ENCODE peak calls at places on chromosomes 6 and 20, in nine cellular contexts. R, L, M, E, T, X, C, N and Z are unnamed samples. For H3K4me1, the result is how much of the 10 kb centered on the place peaks cover.

GRCh38 chr6:122770835-122771601 is 8.5 kb upstream of the FABP7 start:
- DNase-seq in T (no peak), N (peak), X (peak), E (no peak), R (no peak), M (peak), C (no peak), L (peak), Z (no peak)

GRCh38 chr6:99178168-99178567 is 171.3 kb downstream of the FAXC start:
- DNase-seq in N (no peak), L (no peak), X (no peak), M (no peak), C (no peak), R (no peak), E (no peak), T (no peak), Z (no peak)

GRCh38 chr6:84685983-84686584 is 78.3 kb downstream of the TBX18 start:
- DNase-seq in E (no peak), M (peak), C (no peak), L (peak), X (peak), N (no peak), R (no peak), T (no peak), Z (no peak)

GRCh38 chr20:1887321-1887720 is 7.9 kb upstream of the SIRPA start:
- DNase-seq in E (no peak), C (no peak), N (no peak), M (no peak), X (no peak), T (no peak), R (no peak), L (no peak), Z (no peak)

GRCh38 chr6:22970004-22970403 is 400.6 kb downstream of the HDGFL1 start:
- DNase-seq in R (no peak), X (no peak), T (no peak), M (no peak), N (no peak), C (no peak), E (no peak), L (no peak), Z (no peak)

GRCh38 chr6:125995972-125996580 is 9.7 kb downstream of the TRMT11 start:
- DNase-seq in E (peak), X (peak), M (peak), C (peak), L (peak), T (peak), R (peak), N (peak), Z (no peak)

GRCh38 chr6:28462401-28462800 is 19.1 kb upstream of the ZSCAN23 start:
- DNase-seq in M (no peak), R (no peak), L (no peak), N (no peak), C (no peak), X (no peak), T (no peak), E (no peak), Z (no peak)

GRCh38 chr20:64084209-64085152 is at the start of gene LKAAEAR1:
- DNase-seq in E (no peak), C (no peak), X (peak), N (no peak), M (no peak), T (no peak), L (peak), R (no peak), Z (no peak)

GRCh38 chr20:44651507-44652373 is at the start of gene ADA:
- DNase-seq in M (peak), N (peak), T (no peak), L (peak), X (peak), R (peak), C (peak), E (peak), Z (peak)

GRCh38 chr6:13427838-13428527 is 59.4 kb downstream of the GFOD1 start:
- DNase-seq in T (peak), R (no peak), L (peak), C (no peak), M (no peak), E (no peak), N (no peak), X (peak), Z (no peak)

GRCh38 chr6:129852257-129852858 is 8.8 kb downstream of the TMEM244 start:
- DNase-seq in T (no peak), N (no peak), M (no peak), R (no peak), L (no peak), C (no peak), E (no peak), X (no peak), Z (no peak)

GRCh38 chr6:10763006-10763405 is 15.4 kb downstream of the TMEM14B start:
- DNase-seq in C (no peak), R (no peak), M (no peak), X (no peak), E (no peak), T (no peak), L (no peak), N (no peak), Z (no peak)

GRCh38 chr20:41643504-41643938 is 25.3 kb upstream of the CHD6 start:
- DNase-seq in L (peak), C (peak), N (peak), M (peak), R (peak), T (no peak), E (peak), X (peak), Z (no peak)

GRCh38 chr6:163460307-163460782 is 45.8 kb downstream of the QKI start:
- DNase-seq in N (no peak), T (peak), E (no peak), X (peak), M (peak), C (no peak), L (no peak), R (no peak), Z (no peak)

GRCh38 chr20:55058938-55059337 is 583.5 kb downstream of the DOK5 start:
- DNase-seq in R (no peak), C (no peak), T (no peak), M (no peak), E (no peak), L (no peak), X (no peak), N (no peak), Z (no peak)

GRCh38 chr6:111806561-111807497 is 66.4 kb downstream of the FYN start:
- DNase-seq in L (no peak), X (no peak), C (no peak), T (no peak), N (no peak), M (no peak), E (no peak), R (no peak), Z (no peak)

GRCh38 chr6:8017276-8017701 is 46.9 kb downstream of the BLOC1S5 start:
- DNase-seq in R (no peak), T (no peak), L (no peak), E (no peak), M (no peak), X (no peak), N (no peak), C (no peak), Z (no peak)

GRCh38 chr20:33277471-33278441 is 5.3 kb upstream of the BPIFB1 start:
- DNase-seq in C (no peak), R (no peak), X (no peak), M (no peak), L (peak), T (no peak), N (peak), E (no peak), Z (no peak)

GRCh38 chr6:145044606-145045275 is 690.6 kb downstream of the EPM2A start:
- DNase-seq in M (no peak), N (no peak), T (no peak), E (no peak), L (no peak), R (no peak), C (no peak), X (no peak), Z (no peak)

GRCh38 chr6:160306284-160306683 is 41.9 kb upstream of the SLC22A3 start:
- DNase-seq in N (no peak), R (no peak), L (no peak), M (no peak), E (no peak), T (no peak), C (no peak), X (no peak), Z (no peak)

GRCh38 chr6:108071736-108072276 is 2.7 kb downstream of the OSTM1 start:
- DNase-seq in R (no peak), E (no peak), L (peak), T (no peak), X (peak), N (no peak), M (no peak), C (no peak), Z (no peak)

GRCh38 chr20:59618131-59618530 is 13.8 kb downstream of the PHACTR3 start:
- DNase-seq in C (no peak), E (no peak), M (no peak), R (no peak), L (no peak), X (no peak), N (no peak), T (no peak), Z (no peak)

GRCh38 chr20:42260216-42260615 is 642.0 kb upstream of the CHD6 start:
- DNase-seq in E (no peak), M (no peak), C (no peak), L (no peak), X (peak), N (no peak), T (no peak), R (no peak), Z (no peak)

GRCh38 chr6:88728756-88729155 is 234.7 kb downstream of the RNGTT start:
- DNase-seq in N (no peak), M (no peak), E (no peak), X (peak), L (peak), R (no peak), T (no peak), C (no peak), Z (no peak)

GRCh38 chr6:14130431-14131075 is 13.0 kb downstream of the CD83 start:
- DNase-seq in L (no peak), N (no peak), R (no peak), X (no peak), C (no peak), T (no peak), M (no peak), E (no peak), Z (no peak)

GRCh38 chr6:102197211-102197610 is 803.7 kb downstream of the GRIK2 start:
- DNase-seq in N (no peak), R (no peak), C (no peak), T (no peak), M (no peak), E (no peak), X (peak), L (peak), Z (no peak)

GRCh38 chr6:3237761-3238662 is 10.6 kb upstream of the TUBB2B start:
- DNase-seq in L (no peak), E (no peak), C (no peak), X (peak), R (no peak), T (no peak), N (no peak), M (no peak), Z (no peak)

GRCh38 chr6:87139236-87139635 is 16.1 kb upstream of the ZNF292 start:
- DNase-seq in R (no peak), T (no peak), X (no peak), C (peak), L (peak), E (no peak), M (peak), N (no peak), Z (no peak)

GRCh38 chr6:116158641-116159040 is 32.7 kb upstream of the COL10A1 start:
- DNase-seq in R (no peak), C (no peak), T (no peak), E (no peak), X (no peak), M (no peak), L (no peak), N (no peak), Z (no peak)

GRCh38 chr6:106087548-106088325 is 1.6 kb downstream of the PRDM1 start:
- DNase-seq in X (peak), E (peak), N (no peak), M (peak), C (peak), T (no peak), L (peak), R (no peak), Z (no peak)
- H3K4me3 ChIP-seq in X (peak), E (peak), N (no peak), M (no peak), C (peak), T (peak), L (peak), R (peak), Z (peak)

DNA sequence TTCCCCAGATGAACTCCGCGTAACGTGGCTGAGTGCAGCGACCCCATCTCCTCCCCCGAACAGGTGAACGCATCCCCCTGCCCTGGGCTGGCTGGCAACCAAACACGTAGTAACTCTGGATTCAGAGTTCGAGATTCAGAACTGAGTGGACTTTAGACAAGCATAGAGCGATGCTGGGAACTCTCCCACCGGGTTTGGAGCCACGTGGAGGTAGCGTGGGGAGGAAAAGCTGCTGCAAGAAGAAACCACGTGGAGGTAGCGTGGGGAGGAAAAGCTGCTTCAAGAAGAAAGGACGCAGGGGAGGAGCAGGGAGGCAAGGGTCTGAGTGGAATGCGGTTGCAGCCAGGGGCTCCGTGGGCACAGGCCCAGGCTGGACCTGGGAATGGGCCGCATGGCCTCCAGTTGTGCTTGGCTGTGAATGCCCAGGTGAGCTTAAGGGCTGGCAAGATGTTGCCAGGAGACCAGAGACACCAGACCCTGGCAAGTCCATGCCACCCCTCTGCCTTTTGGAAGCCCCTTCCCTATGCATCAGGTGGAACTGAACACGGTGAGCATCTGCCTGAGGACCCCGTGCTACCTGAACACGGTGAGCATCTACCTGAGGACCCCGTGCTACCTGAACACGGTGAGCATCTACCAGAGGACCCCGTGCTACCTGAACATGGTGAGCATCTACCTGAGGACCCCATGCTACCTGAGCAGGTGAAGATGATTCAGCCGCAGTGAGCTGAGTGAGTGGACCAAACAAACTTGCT is 118.0 kb upstream of the FRMD1 start:
- DNase-seq in C (no peak), R (no peak), X (peak), E (no peak), N (no peak), T (no peak), L (no peak), M (no peak), Z (no peak)
- H3K4me1 ChIP-seq in C (under half), R (under half), X (under half), E (under half), N (under half), T (under half), L (under half), M (under half), Z (under half)

DNA sequence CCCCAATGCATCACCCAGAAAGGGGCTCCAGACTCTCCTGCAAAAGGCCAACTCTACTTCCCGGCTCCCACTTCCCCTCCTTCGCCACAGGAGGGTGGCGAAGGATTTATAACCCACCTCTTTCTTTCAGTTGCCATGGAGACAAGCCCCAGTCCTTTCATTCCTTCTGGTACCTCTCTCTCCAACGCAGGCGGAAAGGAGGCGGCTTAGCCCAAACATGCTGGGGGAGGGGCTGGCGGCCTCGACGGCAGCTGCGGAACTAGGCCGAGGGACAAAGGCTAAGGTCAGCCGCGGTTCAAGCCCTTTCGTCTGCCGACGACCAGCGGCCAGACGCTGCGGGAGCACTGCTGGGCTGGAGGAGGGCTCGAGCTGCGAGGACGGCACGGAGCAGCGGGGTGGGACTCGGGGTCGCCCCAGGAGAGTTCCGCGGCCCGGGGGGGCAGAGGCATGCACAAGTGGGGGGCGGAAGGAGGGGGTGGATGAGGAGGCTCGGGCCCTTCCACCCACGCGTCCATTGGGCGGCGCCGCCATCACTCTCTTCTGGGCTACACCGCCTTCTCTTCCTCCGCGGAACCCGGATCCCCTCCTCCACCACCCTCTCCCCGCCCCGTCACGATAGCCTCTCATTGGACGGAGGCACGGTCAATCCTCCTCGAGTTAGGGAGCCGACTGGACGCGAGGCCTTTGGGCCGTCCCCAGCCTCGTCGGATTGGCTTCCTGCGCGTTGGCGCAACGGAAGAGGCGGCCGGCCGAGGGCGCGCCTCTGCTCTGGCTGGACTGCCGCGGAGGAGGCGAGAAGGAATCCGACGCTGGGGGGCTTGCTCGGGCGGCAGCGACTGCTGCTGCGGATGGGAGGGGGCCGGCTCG is at the start of gene PANK2:
- DNase-seq in C (peak), X (peak), L (peak), T (peak), N (peak), R (peak), E (peak), M (peak), Z (peak)
- TF ChIP-seq CTCF in C (no peak), X (peak), L (peak), T (peak), N (peak), R (no peak), E (peak), M (peak), Z (no peak)

GRCh38 chr20:18496740-18497592 is at the start of gene RBBP9:
- DNase-seq in X (peak), N (peak), M (peak), T (peak), R (peak), E (peak), L (peak), C (peak), Z (peak)

GRCh38 chr20:18496042-18496441 is 983 bp downstream of the RBBP9 start:
- DNase-seq in N (no peak), M (no peak), R (no peak), X (peak), L (peak), E (no peak), T (no peak), C (no peak), Z (no peak)

GRCh38 chr20:18497603-18498002 is 578 bp upstream of the RBBP9 start:
- DNase-seq in T (no peak), R (no peak), N (no peak), M (no peak), E (no peak), L (no peak), X (no peak), C (no peak), Z (no peak)
- H3K4me3 ChIP-seq in T (peak), R (peak), N (no peak), M (no peak), E (no peak), L (peak), X (peak), C (no peak), Z (no peak)

GRCh38 chr6:37052027-37052628 is 46.7 kb downstream of the FGD2 start:
- DNase-seq in N (no peak), T (no peak), L (peak), E (no peak), R (no peak), C (no peak), X (peak), M (no peak), Z (no peak)
- H3K4me1 ChIP-seq in N (under half), T (under half), L (under half), E (under half), R (under half), C (under half), X (under half), M (under half), Z (under half)

DNA sequence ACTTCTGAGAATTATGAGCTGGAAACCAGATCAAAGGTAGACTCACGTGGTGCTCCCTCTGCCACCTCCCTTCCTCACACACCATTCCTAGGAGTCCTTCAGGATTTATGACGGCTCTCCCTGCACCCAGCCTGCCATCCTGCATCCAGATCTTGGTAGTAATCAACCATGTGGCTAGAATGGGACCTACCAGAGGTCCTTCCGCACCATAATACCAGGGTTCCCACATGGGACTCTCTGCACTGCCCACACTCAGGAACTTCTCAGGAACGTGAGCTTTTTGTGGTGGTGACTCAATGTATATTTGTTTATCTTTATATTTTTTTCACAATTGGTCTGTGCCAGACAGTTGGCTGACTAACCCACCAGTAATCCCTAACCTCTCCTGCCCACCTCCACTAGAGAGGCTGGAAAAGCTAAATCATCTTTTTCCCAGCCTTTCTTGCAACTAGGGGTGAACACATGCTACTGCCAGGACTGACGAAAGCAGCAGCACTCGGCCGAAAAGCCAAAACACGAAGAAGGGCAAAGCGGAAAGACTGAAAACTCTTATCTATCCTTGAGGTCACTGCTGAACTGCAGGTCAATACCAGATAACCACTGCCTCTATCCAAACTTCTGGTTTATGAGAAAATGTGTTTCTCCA is 113.0 kb downstream of the TRERF1 start:
- DNase-seq in N (no peak), E (no peak), X (peak), R (no peak), T (no peak), M (no peak), L (no peak), C (no peak), Z (no peak)
- TF ChIP-seq CTCF in N (no peak), E (no peak), X (no peak), R (no peak), T (no peak), M (no peak), L (no peak), C (no peak), Z (no peak)

GRCh38 chr20:37297066-37297736 is 7.7 kb downstream of the MANBAL start:
- DNase-seq in X (no peak), N (no peak), L (no peak), E (peak), M (no peak), R (no peak), C (no peak), T (no peak), Z (no peak)
- H3K4me3 ChIP-seq in X (no peak), N (no peak), L (no peak), E (no peak), M (no peak), R (no peak), C (no peak), T (no peak), Z (no peak)

GRCh38 chr6:6721606-6722005 is 133.1 kb downstream of the LY86 start:
- DNase-seq in L (no peak), T (no peak), N (no peak), M (no peak), X (no peak), E (no peak), R (no peak), C (no peak), Z (no peak)
- H3K4me1 ChIP-seq in L (under half), T (under half), N (under half), M (under half), X (under half), E (under half), R (under half), C (under half), Z (under half)

DNA sequence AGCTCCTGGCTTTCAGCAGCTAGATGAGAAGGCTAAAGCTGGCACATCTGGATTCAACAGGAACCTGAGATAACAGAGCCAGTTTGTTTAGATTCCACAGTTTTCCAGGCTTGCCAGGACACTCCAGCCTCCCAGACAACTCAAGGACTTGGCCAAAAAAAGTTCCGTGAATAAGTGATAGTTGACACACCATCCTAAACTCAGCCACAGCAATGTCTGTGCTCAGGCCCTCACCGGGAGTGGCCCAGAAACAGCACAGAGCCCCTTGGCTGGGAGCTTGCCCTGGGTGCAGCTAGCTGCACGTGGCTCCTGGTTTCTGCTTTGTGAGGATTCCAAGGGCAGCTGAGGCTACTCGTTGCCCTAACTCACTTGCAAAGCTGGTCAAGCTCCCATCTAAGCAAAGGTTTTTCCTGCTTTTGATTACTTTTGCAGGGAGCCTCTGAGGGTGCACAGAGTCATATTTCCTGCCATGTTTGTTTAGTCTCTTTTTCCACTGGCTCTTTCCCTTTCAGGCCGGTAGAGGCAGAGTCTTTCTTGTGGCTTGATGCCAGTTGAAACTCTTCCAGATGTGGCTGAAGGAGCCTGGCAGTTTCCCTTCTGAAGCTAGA is 118.3 kb upstream of the ECI2 start:
- DNase-seq in T (no peak), R (no peak), M (peak), N (peak), C (peak), E (no peak), X (no peak), L (no peak), Z (no peak)
- TF ChIP-seq CTCF in T (no peak), R (peak), M (no peak), N (peak), C (peak), E (no peak), X (no peak), L (no peak), Z (peak)